ENCODE peak calls at places on chromosome 5, in nine cellular contexts. One of them, this sample, is unnamed.

GRCh38 chr5:113612060-113612496 is 98.6 kb downstream of the YTHDC2 start:
- DNase-seq in activated CD8-positive, alpha-beta memory T cell treated with anti-CD3 and anti-CD28 coated beads, Interleukin-2, amount 50 U/mL, for 48 hours: no peak
- DNase-seq in CD8-positive, alpha-beta memory T cell: no peak
- DNase-seq in A549: peak; percentile 41
- DNase-seq in left colon: no peak
- DNase-seq in posterior cingulate gyrus: no peak
- DNase-seq in iris pigment epithelial cell: peak; percentile 31
- DNase-seq in H9: no peak
- DNase-seq in fibroblast of mammary gland: peak; percentile 47
- DNase-seq in this sample: peak; percentile 35

GRCh38 chr5:113343343-113343742 is 91.4 kb downstream of the TSSK1B start:
- DNase-seq in H9: no peak
- DNase-seq in fibroblast of mammary gland: no peak
- DNase-seq in posterior cingulate gyrus: no peak
- DNase-seq in iris pigment epithelial cell: peak; percentile 72
- DNase-seq in CD8-positive, alpha-beta memory T cell: no peak
- DNase-seq in activated CD8-positive, alpha-beta memory T cell treated with anti-CD3 and anti-CD28 coated beads, Interleukin-2, amount 50 U/mL, for 48 hours: no peak
- DNase-seq in left colon: no peak
- DNase-seq in A549: no peak
- DNase-seq in this sample: peak; percentile 83

GRCh38 chr5:168314735-168315411 is 23.4 kb downstream of the WWC1 start:
- DNase-seq in A549: peak; percentile 76
- DNase-seq in left colon: peak; percentile 95
- DNase-seq in activated CD8-positive, alpha-beta memory T cell treated with anti-CD3 and anti-CD28 coated beads, Interleukin-2, amount 50 U/mL, for 48 hours: no peak
- DNase-seq in CD8-positive, alpha-beta memory T cell: no peak
- DNase-seq in posterior cingulate gyrus: no peak
- DNase-seq in iris pigment epithelial cell: peak; percentile 81
- DNase-seq in fibroblast of mammary gland: peak; percentile 98
- DNase-seq in H9: peak; percentile 48
- DNase-seq in this sample: peak; percentile 83

GRCh38 chr5:172645271-172645670 is 4.2 kb downstream of the NEURL1B start:
- DNase-seq in iris pigment epithelial cell: no peak
- DNase-seq in posterior cingulate gyrus: no peak
- DNase-seq in H9: no peak
- DNase-seq in left colon: no peak
- DNase-seq in CD8-positive, alpha-beta memory T cell: no peak
- DNase-seq in activated CD8-positive, alpha-beta memory T cell treated with anti-CD3 and anti-CD28 coated beads, Interleukin-2, amount 50 U/mL, for 48 hours: no peak
- DNase-seq in A549: no peak
- DNase-seq in fibroblast of mammary gland: no peak
- DNase-seq in this sample: no peak

GRCh38 chr5:17412760-17413671 is 85.0 kb upstream of the TAF11L2 start:
- DNase-seq in posterior cingulate gyrus: no peak
- DNase-seq in CD8-positive, alpha-beta memory T cell: no peak
- DNase-seq in H9: no peak
- DNase-seq in left colon: no peak
- DNase-seq in A549: no peak
- DNase-seq in iris pigment epithelial cell: no peak
- DNase-seq in activated CD8-positive, alpha-beta memory T cell treated with anti-CD3 and anti-CD28 coated beads, Interleukin-2, amount 50 U/mL, for 48 hours: no peak
- DNase-seq in fibroblast of mammary gland: peak; percentile 2
- DNase-seq in this sample: no peak

GRCh38 chr5:172003750-172004149 is 2.7 kb downstream of the FBXW11 start:
- DNase-seq in H9: no peak
- DNase-seq in activated CD8-positive, alpha-beta memory T cell treated with anti-CD3 and anti-CD28 coated beads, Interleukin-2, amount 50 U/mL, for 48 hours: no peak
- DNase-seq in fibroblast of mammary gland: no peak
- DNase-seq in posterior cingulate gyrus: no peak
- DNase-seq in left colon: no peak
- DNase-seq in CD8-positive, alpha-beta memory T cell: no peak
- DNase-seq in iris pigment epithelial cell: no peak
- DNase-seq in A549: no peak
- DNase-seq in this sample: peak; percentile 44

GRCh38 chr5:61933787-61934626 is 372.0 kb upstream of the KIF2A start:
- DNase-seq in A549: peak; percentile 27
- DNase-seq in left colon: no peak
- DNase-seq in CD8-positive, alpha-beta memory T cell: no peak
- DNase-seq in fibroblast of mammary gland: peak; percentile 37
- DNase-seq in iris pigment epithelial cell: peak; percentile 62
- DNase-seq in H9: peak; percentile 62
- DNase-seq in posterior cingulate gyrus: peak; percentile 59
- DNase-seq in activated CD8-positive, alpha-beta memory T cell treated with anti-CD3 and anti-CD28 coated beads, Interleukin-2, amount 50 U/mL, for 48 hours: no peak
- DNase-seq in this sample: peak; percentile 18

GRCh38 chr5:2658421-2658820 is 93.1 kb downstream of the IRX2 start:
- DNase-seq in activated CD8-positive, alpha-beta memory T cell treated with anti-CD3 and anti-CD28 coated beads, Interleukin-2, amount 50 U/mL, for 48 hours: no peak
- DNase-seq in CD8-positive, alpha-beta memory T cell: no peak
- DNase-seq in fibroblast of mammary gland: peak; percentile 92
- DNase-seq in left colon: no peak
- DNase-seq in iris pigment epithelial cell: no peak
- DNase-seq in posterior cingulate gyrus: no peak
- DNase-seq in H9: no peak
- DNase-seq in A549: no peak
- DNase-seq in this sample: no peak

GRCh38 chr5:160315968-160316367 is 3.6 kb upstream of the CCNJL start:
- DNase-seq in iris pigment epithelial cell: peak; percentile 70
- DNase-seq in CD8-positive, alpha-beta memory T cell: no peak
- DNase-seq in H9: no peak
- DNase-seq in posterior cingulate gyrus: no peak
- DNase-seq in activated CD8-positive, alpha-beta memory T cell treated with anti-CD3 and anti-CD28 coated beads, Interleukin-2, amount 50 U/mL, for 48 hours: no peak
- DNase-seq in fibroblast of mammary gland: no peak
- DNase-seq in left colon: peak; percentile 76
- DNase-seq in A549: peak; percentile 76
- DNase-seq in this sample: peak; percentile 57

GRCh38 chr5:62083661-62084060 is 222.3 kb upstream of the KIF2A start:
- DNase-seq in A549: no peak
- DNase-seq in posterior cingulate gyrus: no peak
- DNase-seq in left colon: no peak
- DNase-seq in iris pigment epithelial cell: no peak
- DNase-seq in H9: no peak
- DNase-seq in CD8-positive, alpha-beta memory T cell: no peak
- DNase-seq in fibroblast of mammary gland: no peak
- DNase-seq in activated CD8-positive, alpha-beta memory T cell treated with anti-CD3 and anti-CD28 coated beads, Interleukin-2, amount 50 U/mL, for 48 hours: no peak
- DNase-seq in this sample: no peak

GRCh38 chr5:14365831-14366435 is 215.7 kb upstream of the OTULINL start:
- DNase-seq in A549: no peak
- DNase-seq in iris pigment epithelial cell: peak; percentile 44
- DNase-seq in fibroblast of mammary gland: no peak
- DNase-seq in left colon: no peak
- DNase-seq in activated CD8-positive, alpha-beta memory T cell treated with anti-CD3 and anti-CD28 coated beads, Interleukin-2, amount 50 U/mL, for 48 hours: no peak
- DNase-seq in CD8-positive, alpha-beta memory T cell: no peak
- DNase-seq in posterior cingulate gyrus: no peak
- DNase-seq in H9: no peak
- DNase-seq in this sample: no peak

GRCh38 chr5:108375768-108376167 is 6.1 kb downstream of the FBXL17 start:
- DNase-seq in CD8-positive, alpha-beta memory T cell: no peak
- DNase-seq in iris pigment epithelial cell: no peak
- DNase-seq in H9: no peak
- DNase-seq in posterior cingulate gyrus: no peak
- DNase-seq in fibroblast of mammary gland: no peak
- DNase-seq in activated CD8-positive, alpha-beta memory T cell treated with anti-CD3 and anti-CD28 coated beads, Interleukin-2, amount 50 U/mL, for 48 hours: no peak
- DNase-seq in A549: no peak
- DNase-seq in left colon: no peak
- DNase-seq in this sample: no peak

GRCh38 chr5:44365351-44365750 is 23.9 kb downstream of the FGF10 start:
- DNase-seq in fibroblast of mammary gland: peak; percentile 78
- DNase-seq in left colon: no peak
- DNase-seq in iris pigment epithelial cell: peak; percentile 43
- DNase-seq in activated CD8-positive, alpha-beta memory T cell treated with anti-CD3 and anti-CD28 coated beads, Interleukin-2, amount 50 U/mL, for 48 hours: no peak
- DNase-seq in A549: no peak
- DNase-seq in posterior cingulate gyrus: no peak
- DNase-seq in CD8-positive, alpha-beta memory T cell: no peak
- DNase-seq in H9: no peak
- DNase-seq in this sample: peak; percentile 91

GRCh38 chr5:5882706-5883105 is 460.2 kb downstream of the ICE1 start:
- DNase-seq in posterior cingulate gyrus: peak; percentile 20
- DNase-seq in left colon: no peak
- DNase-seq in activated CD8-positive, alpha-beta memory T cell treated with anti-CD3 and anti-CD28 coated beads, Interleukin-2, amount 50 U/mL, for 48 hours: no peak
- DNase-seq in CD8-positive, alpha-beta memory T cell: no peak
- DNase-seq in fibroblast of mammary gland: no peak
- DNase-seq in A549: no peak
- DNase-seq in iris pigment epithelial cell: no peak
- DNase-seq in H9: no peak
- DNase-seq in this sample: no peak

GRCh38 chr5:139488269-139488668 is 5.7 kb upstream of the STING1 start:
- DNase-seq in A549: no peak
- DNase-seq in activated CD8-positive, alpha-beta memory T cell treated with anti-CD3 and anti-CD28 coated beads, Interleukin-2, amount 50 U/mL, for 48 hours: no peak
- DNase-seq in left colon: no peak
- DNase-seq in posterior cingulate gyrus: no peak
- DNase-seq in CD8-positive, alpha-beta memory T cell: no peak
- DNase-seq in fibroblast of mammary gland: no peak
- DNase-seq in H9: no peak
- DNase-seq in iris pigment epithelial cell: no peak
- DNase-seq in this sample: no peak

GRCh38 chr5:66633754-66634153 is 37.6 kb downstream of the MAST4 start:
- DNase-seq in iris pigment epithelial cell: no peak
- DNase-seq in activated CD8-positive, alpha-beta memory T cell treated with anti-CD3 and anti-CD28 coated beads, Interleukin-2, amount 50 U/mL, for 48 hours: no peak
- DNase-seq in H9: no peak
- DNase-seq in A549: no peak
- DNase-seq in CD8-positive, alpha-beta memory T cell: no peak
- DNase-seq in left colon: no peak
- DNase-seq in fibroblast of mammary gland: no peak
- DNase-seq in posterior cingulate gyrus: no peak
- DNase-seq in this sample: no peak

GRCh38 chr5:62522811-62523210 is 55.8 kb upstream of the LRRC70 start:
- DNase-seq in iris pigment epithelial cell: no peak
- DNase-seq in A549: no peak
- DNase-seq in posterior cingulate gyrus: no peak
- DNase-seq in H9: no peak
- DNase-seq in left colon: no peak
- DNase-seq in activated CD8-positive, alpha-beta memory T cell treated with anti-CD3 and anti-CD28 coated beads, Interleukin-2, amount 50 U/mL, for 48 hours: no peak
- DNase-seq in fibroblast of mammary gland: no peak
- DNase-seq in CD8-positive, alpha-beta memory T cell: no peak
- DNase-seq in this sample: no peak

GRCh38 chr5:38078161-38078560 is 180.2 kb upstream of the EGFLAM start:
- DNase-seq in A549: no peak
- DNase-seq in left colon: no peak
- DNase-seq in CD8-positive, alpha-beta memory T cell: no peak
- DNase-seq in posterior cingulate gyrus: no peak
- DNase-seq in fibroblast of mammary gland: peak; percentile 24
- DNase-seq in iris pigment epithelial cell: peak; percentile 36
- DNase-seq in H9: no peak
- DNase-seq in activated CD8-positive, alpha-beta memory T cell treated with anti-CD3 and anti-CD28 coated beads, Interleukin-2, amount 50 U/mL, for 48 hours: no peak
- DNase-seq in this sample: peak; percentile 60

GRCh38 chr5:126591549-126591948 is 3.5 kb downstream of the ALDH7A1 start:
- DNase-seq in A549: no peak
- DNase-seq in fibroblast of mammary gland: no peak
- DNase-seq in CD8-positive, alpha-beta memory T cell: no peak
- DNase-seq in posterior cingulate gyrus: no peak
- DNase-seq in H9: no peak
- DNase-seq in iris pigment epithelial cell: no peak
- DNase-seq in left colon: no peak
- DNase-seq in activated CD8-positive, alpha-beta memory T cell treated with anti-CD3 and anti-CD28 coated beads, Interleukin-2, amount 50 U/mL, for 48 hours: peak; percentile 23
- DNase-seq in this sample: no peak

GRCh38 chr5:180633283-180634177 is 15.9 kb downstream of the FLT4 start:
- DNase-seq in posterior cingulate gyrus: no peak
- DNase-seq in A549: no peak
- DNase-seq in CD8-positive, alpha-beta memory T cell: no peak
- DNase-seq in H9: no peak
- DNase-seq in left colon: no peak
- DNase-seq in iris pigment epithelial cell: no peak
- DNase-seq in activated CD8-positive, alpha-beta memory T cell treated with anti-CD3 and anti-CD28 coated beads, Interleukin-2, amount 50 U/mL, for 48 hours: no peak
- DNase-seq in fibroblast of mammary gland: no peak
- DNase-seq in this sample: no peak

GRCh38 chr5:178551059-178551458 is 39.1 kb downstream of the COL23A1 start:
- DNase-seq in iris pigment epithelial cell: peak; percentile 46
- DNase-seq in fibroblast of mammary gland: peak; percentile 21
- DNase-seq in H9: no peak
- DNase-seq in activated CD8-positive, alpha-beta memory T cell treated with anti-CD3 and anti-CD28 coated beads, Interleukin-2, amount 50 U/mL, for 48 hours: no peak
- DNase-seq in posterior cingulate gyrus: no peak
- DNase-seq in A549: peak; percentile 27
- DNase-seq in CD8-positive, alpha-beta memory T cell: no peak
- DNase-seq in left colon: no peak
- DNase-seq in this sample: peak; percentile 8

GRCh38 chr5:171571663-171572062 is 152.2 kb downstream of the FGF18 start:
- DNase-seq in H9: no peak
- DNase-seq in activated CD8-positive, alpha-beta memory T cell treated with anti-CD3 and anti-CD28 coated beads, Interleukin-2, amount 50 U/mL, for 48 hours: no peak
- DNase-seq in iris pigment epithelial cell: peak; percentile 76
- DNase-seq in A549: no peak
- DNase-seq in fibroblast of mammary gland: peak; percentile 86
- DNase-seq in left colon: no peak
- DNase-seq in CD8-positive, alpha-beta memory T cell: no peak
- DNase-seq in posterior cingulate gyrus: no peak
- DNase-seq in this sample: peak; percentile 84

GRCh38 chr5:136062563-136063274 is 33.9 kb downstream of the TGFBI start:
- DNase-seq in H9: peak; percentile 43
- DNase-seq in activated CD8-positive, alpha-beta memory T cell treated with anti-CD3 and anti-CD28 coated beads, Interleukin-2, amount 50 U/mL, for 48 hours: peak; percentile 49
- DNase-seq in posterior cingulate gyrus: no peak
- DNase-seq in CD8-positive, alpha-beta memory T cell: no peak
- DNase-seq in A549: no peak
- DNase-seq in iris pigment epithelial cell: peak; percentile 54
- DNase-seq in fibroblast of mammary gland: peak; percentile 60
- DNase-seq in left colon: no peak
- DNase-seq in this sample: peak; percentile 57

GRCh38 chr5:150473673-150474358 is 24.3 kb upstream of the RPS14 start:
- DNase-seq in posterior cingulate gyrus: no peak
- DNase-seq in H9: peak; percentile 90
- DNase-seq in A549: no peak
- DNase-seq in activated CD8-positive, alpha-beta memory T cell treated with anti-CD3 and anti-CD28 coated beads, Interleukin-2, amount 50 U/mL, for 48 hours: no peak
- DNase-seq in CD8-positive, alpha-beta memory T cell: no peak
- DNase-seq in left colon: no peak
- DNase-seq in iris pigment epithelial cell: peak; percentile 85
- DNase-seq in fibroblast of mammary gland: no peak
- DNase-seq in this sample: peak; percentile 81

GRCh38 chr5:112283943-112284342 is 135.1 kb downstream of the EPB41L4A start:
- DNase-seq in fibroblast of mammary gland: no peak
- DNase-seq in CD8-positive, alpha-beta memory T cell: no peak
- DNase-seq in A549: no peak
- DNase-seq in iris pigment epithelial cell: no peak
- DNase-seq in H9: no peak
- DNase-seq in posterior cingulate gyrus: no peak
- DNase-seq in activated CD8-positive, alpha-beta memory T cell treated with anti-CD3 and anti-CD28 coated beads, Interleukin-2, amount 50 U/mL, for 48 hours: no peak
- DNase-seq in left colon: no peak
- DNase-seq in this sample: no peak

GRCh38 chr5:142551242-142552067 is 134.4 kb downstream of the FGF1 start:
- DNase-seq in A549: no peak
- DNase-seq in fibroblast of mammary gland: peak; percentile 40
- DNase-seq in activated CD8-positive, alpha-beta memory T cell treated with anti-CD3 and anti-CD28 coated beads, Interleukin-2, amount 50 U/mL, for 48 hours: no peak
- DNase-seq in left colon: no peak
- DNase-seq in iris pigment epithelial cell: peak; percentile 22
- DNase-seq in posterior cingulate gyrus: no peak
- DNase-seq in CD8-positive, alpha-beta memory T cell: no peak
- DNase-seq in H9: peak; percentile 82
- DNase-seq in this sample: no peak

GRCh38 chr5:168642019-168642418 is 62.9 kb upstream of the PANK3 start:
- DNase-seq in H9: no peak
- DNase-seq in activated CD8-positive, alpha-beta memory T cell treated with anti-CD3 and anti-CD28 coated beads, Interleukin-2, amount 50 U/mL, for 48 hours: no peak
- DNase-seq in left colon: no peak
- DNase-seq in A549: no peak
- DNase-seq in posterior cingulate gyrus: no peak
- DNase-seq in CD8-positive, alpha-beta memory T cell: no peak
- DNase-seq in fibroblast of mammary gland: no peak
- DNase-seq in iris pigment epithelial cell: no peak
- DNase-seq in this sample: no peak

GRCh38 chr5:16437974-16438373 is 27.6 kb downstream of the ZNF622 start:
- DNase-seq in left colon: no peak
- DNase-seq in A549: peak; percentile 36
- DNase-seq in activated CD8-positive, alpha-beta memory T cell treated with anti-CD3 and anti-CD28 coated beads, Interleukin-2, amount 50 U/mL, for 48 hours: no peak
- DNase-seq in fibroblast of mammary gland: peak; percentile 24
- DNase-seq in posterior cingulate gyrus: no peak
- DNase-seq in CD8-positive, alpha-beta memory T cell: no peak
- DNase-seq in H9: no peak
- DNase-seq in iris pigment epithelial cell: peak; percentile 15
- DNase-seq in this sample: peak; percentile 20

GRCh38 chr5:154408806-154409205 is 37.0 kb upstream of the SAP30L start:
- DNase-seq in H9: no peak
- DNase-seq in fibroblast of mammary gland: no peak
- DNase-seq in posterior cingulate gyrus: no peak
- DNase-seq in activated CD8-positive, alpha-beta memory T cell treated with anti-CD3 and anti-CD28 coated beads, Interleukin-2, amount 50 U/mL, for 48 hours: no peak
- DNase-seq in A549: no peak
- DNase-seq in CD8-positive, alpha-beta memory T cell: no peak
- DNase-seq in iris pigment epithelial cell: no peak
- DNase-seq in left colon: no peak
- DNase-seq in this sample: no peak

GRCh38 chr5:75265731-75266130 is 29.1 kb upstream of the ANKRD31 start:
- DNase-seq in activated CD8-positive, alpha-beta memory T cell treated with anti-CD3 and anti-CD28 coated beads, Interleukin-2, amount 50 U/mL, for 48 hours: no peak
- DNase-seq in fibroblast of mammary gland: peak; percentile 51
- DNase-seq in CD8-positive, alpha-beta memory T cell: no peak
- DNase-seq in H9: no peak
- DNase-seq in A549: peak; percentile 21
- DNase-seq in iris pigment epithelial cell: peak; percentile 44
- DNase-seq in posterior cingulate gyrus: no peak
- DNase-seq in left colon: no peak
- DNase-seq in this sample: peak; percentile 59

GRCh38 chr5:54717459-54717858 is 199.9 kb downstream of the SNX18 start:
- DNase-seq in CD8-positive, alpha-beta memory T cell: no peak
- DNase-seq in activated CD8-positive, alpha-beta memory T cell treated with anti-CD3 and anti-CD28 coated beads, Interleukin-2, amount 50 U/mL, for 48 hours: no peak
- DNase-seq in fibroblast of mammary gland: no peak
- DNase-seq in left colon: no peak
- DNase-seq in H9: no peak
- DNase-seq in posterior cingulate gyrus: no peak
- DNase-seq in iris pigment epithelial cell: no peak
- DNase-seq in A549: no peak
- DNase-seq in this sample: no peak